ENCODE peak calls at places on chromosomes 5 and 9, in five cellular contexts. P, Z, X, W and K are unnamed samples.

GRCh38 chr5:154110054-154110453 is 71.3 kb downstream of the MFAP3 start:
- DNase-seq in W (no peak), X (no peak), P (no peak), Z (no peak), K (no peak)

GRCh38 chr5:9437741-9438240 is 108.1 kb downstream of the SEMA5A start:
- DNase-seq in Z (no peak), X (no peak), P (peak), W (no peak), K (no peak)

GRCh38 chr5:60701317-60701988 is 1.5 kb upstream of the DEPDC1B start:
- DNase-seq in X (no peak), W (no peak), P (no peak), Z (no peak), K (no peak)

GRCh38 chr5:83077662-83078261 is 415 bp downstream of the XRCC4 start:
- DNase-seq in Z (no peak), P (no peak), X (no peak), W (no peak), K (no peak)

GRCh38 chr5:60066502-60066901 is 173.0 kb upstream of the PDE4D start:
- DNase-seq in W (no peak), P (peak), X (no peak), Z (no peak), K (no peak)

GRCh38 chr9:87873607-87874319 is 8.9 kb upstream of the SPATA31E1 start:
- DNase-seq in Z (no peak), X (no peak), P (no peak), W (no peak), K (peak)

GRCh38 chr9:19122490-19123042 is 4.7 kb downstream of the PLIN2 start:
- DNase-seq in P (no peak), Z (no peak), X (no peak), W (no peak), K (no peak)

GRCh38 chr9:135023389-135023788 is 64.1 kb upstream of the OLFM1 start:
- DNase-seq in Z (no peak), P (peak), X (peak), W (no peak), K (no peak)

GRCh38 chr5:163659568-163659902 is 154.1 kb downstream of the MAT2B start:
- DNase-seq in W (no peak), Z (no peak), P (no peak), X (peak), K (no peak)

GRCh38 chr5:4511996-4512656 is 628.0 kb upstream of the ADAMTS16 start:
- DNase-seq in X (peak), Z (no peak), W (no peak), P (peak), K (peak)

GRCh38 chr5:28808967-28809810 is 1770.8 kb upstream of the CDH9 start:
- DNase-seq in X (peak), W (no peak), P (no peak), Z (no peak), K (no peak)

GRCh38 chr9:94057918-94058317 is 26.3 kb upstream of the PTPDC1 start:
- DNase-seq in Z (no peak), P (no peak), W (no peak), X (no peak), K (no peak)

GRCh38 chr5:1418921-1419280 is 26.3 kb downstream of the SLC6A3 start:
- DNase-seq in Z (no peak), P (no peak), X (no peak), W (no peak), K (no peak)

GRCh38 chr5:10578292-10578663 is 14.4 kb downstream of the ANKRD33B start:
- DNase-seq in W (no peak), P (no peak), X (no peak), Z (no peak), K (no peak)

GRCh38 chr9:34689512-34689911 is 1.6 kb downstream of the CCL19 start:
- DNase-seq in Z (no peak), P (no peak), X (no peak), W (no peak), K (no peak)

GRCh38 chr9:92476962-92477361 is 5.3 kb downstream of the ASPN start:
- DNase-seq in W (no peak), P (no peak), Z (no peak), X (no peak), K (no peak)

GRCh38 chr9:96619109-96619435 is 571 bp downstream of the CDC14B start:
- DNase-seq in P (no peak), W (no peak), Z (no peak), X (peak), K (no peak)

GRCh38 chr9:96619491-96620154 is at the start of gene CDC14B:
- DNase-seq in P (peak), W (peak), Z (peak), X (peak), K (peak)

GRCh38 chr9:96620832-96621269 is 1.2 kb upstream of the CDC14B start:
- DNase-seq in P (no peak), X (no peak), Z (no peak), W (no peak), K (no peak)

GRCh38 chr9:96621619-96622018 is 2.0 kb upstream of the CDC14B start:
- DNase-seq in X (no peak), P (peak), W (no peak), Z (no peak), K (no peak)

DNA sequence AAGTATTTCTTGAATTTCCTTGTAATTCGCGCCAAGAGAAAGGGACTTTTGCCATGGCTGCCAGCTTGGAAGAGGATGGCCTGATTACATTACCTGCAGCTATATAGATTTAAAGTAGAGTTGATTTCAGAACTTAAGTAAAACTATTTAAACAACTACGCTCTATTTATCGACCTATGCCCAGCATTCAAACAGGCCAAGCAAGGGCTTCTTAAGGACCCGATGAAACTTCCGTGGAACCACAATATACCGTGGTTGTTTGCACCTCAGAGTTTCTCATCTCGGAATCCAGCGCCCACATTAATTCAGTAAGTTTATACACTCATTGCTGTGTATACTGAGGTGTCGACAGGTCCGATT is 492 bp upstream of the CDC14B start:
- DNase-seq in W (no peak), X (no peak), P (no peak), Z (no peak), K (no peak)
- H3K4me3 ChIP-seq in W (peak), X (peak), P (peak), Z (peak), K (no peak)

GRCh38 chr5:142795246-142795645 is 25.1 kb downstream of the ARHGAP26 start:
- DNase-seq in P (no peak), Z (no peak), X (no peak), W (no peak), K (no peak)

GRCh38 chr5:142798099-142798768 is 28.1 kb downstream of the ARHGAP26 start:
- DNase-seq in W (no peak), X (no peak), P (no peak), Z (no peak), K (peak)

GRCh38 chr5:142794527-142794926 is 24.4 kb downstream of the ARHGAP26 start:
- DNase-seq in P (no peak), X (no peak), W (no peak), Z (no peak), K (no peak)

GRCh38 chr5:142796492-142797109 is 26.4 kb downstream of the ARHGAP26 start:
- DNase-seq in P (no peak), W (no peak), X (no peak), Z (no peak), K (no peak)

GRCh38 chr5:142797420-142797819 is 27.2 kb downstream of the ARHGAP26 start:
- DNase-seq in Z (no peak), W (no peak), P (no peak), X (no peak), K (no peak)
- H3K27ac ChIP-seq in Z (no peak), W (no peak), P (no peak), X (no peak), K (no peak)

DNA sequence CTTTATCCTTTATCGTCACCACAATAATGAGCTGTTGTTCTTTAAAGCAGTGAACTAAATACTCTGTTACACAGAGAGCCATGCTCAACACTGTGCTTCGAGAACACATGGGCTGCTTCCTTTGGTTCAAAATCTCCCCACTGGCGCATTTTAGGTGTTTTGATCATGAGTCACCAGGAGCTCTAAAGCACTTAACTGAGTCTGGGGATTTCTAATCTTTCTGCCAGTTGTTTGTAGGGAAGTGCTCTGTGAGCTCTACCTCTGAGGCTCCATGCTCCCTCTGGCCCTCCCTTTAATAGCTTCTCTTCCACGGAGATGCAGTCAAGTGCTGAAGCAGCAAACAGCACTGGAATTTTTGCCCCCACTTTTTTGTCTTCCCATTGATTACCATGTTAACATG is 17.0 kb downstream of the ERAP2 start:
- DNase-seq in W (no peak), Z (no peak), X (no peak), P (peak), K (no peak)
- H3K4me3 ChIP-seq in W (no peak), Z (no peak), X (no peak), P (no peak), K (no peak)

DNA sequence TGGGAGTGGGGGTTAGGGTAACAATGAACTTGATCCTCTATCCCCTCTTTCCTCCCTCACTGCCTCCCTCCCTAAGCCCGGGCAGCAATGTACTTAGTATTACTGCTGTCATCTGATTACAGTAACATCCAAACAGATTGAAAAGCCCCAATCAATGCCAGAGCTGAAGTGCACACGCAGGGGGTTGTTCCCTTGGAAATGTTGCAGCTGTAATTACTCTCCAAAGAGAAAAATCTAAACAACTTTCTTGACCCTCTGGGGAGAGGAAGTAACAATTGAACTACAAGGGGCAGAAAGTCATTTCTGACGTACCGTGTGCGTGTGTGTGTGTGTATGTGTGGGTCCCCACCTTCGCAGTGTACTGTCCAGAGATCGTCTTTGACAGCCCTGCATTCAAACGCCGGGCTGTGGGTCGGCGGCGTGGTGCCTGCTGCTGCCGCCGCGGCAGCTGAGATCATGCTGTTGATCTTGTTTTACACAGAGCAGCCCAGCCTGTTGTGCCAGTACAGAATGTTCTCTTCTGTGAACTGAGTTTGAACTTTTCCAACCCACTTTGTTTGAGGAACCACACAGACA is 66.0 kb upstream of the KLF9 start:
- DNase-seq in P (peak), X (peak), Z (peak), W (peak), K (peak)
- H3K27ac ChIP-seq in P (no peak), X (no peak), Z (peak), W (peak), K (peak)

GRCh38 chr9:71895955-71896354 is 15.0 kb downstream of the ABHD17B start:
- DNase-seq in W (no peak), P (no peak), Z (no peak), X (no peak), K (no peak)

GRCh38 chr9:71897573-71897972 is 13.4 kb downstream of the ABHD17B start:
- DNase-seq in W (no peak), Z (no peak), X (no peak), P (no peak), K (no peak)

GRCh38 chr9:71896762-71897161 is 14.2 kb downstream of the ABHD17B start:
- DNase-seq in X (no peak), P (no peak), W (no peak), Z (no peak), K (no peak)

GRCh38 chr9:71891557-71892189 is 19.3 kb downstream of the ABHD17B start:
- DNase-seq in Z (no peak), W (no peak), X (no peak), P (no peak), K (no peak)

GRCh38 chr9:71895122-71895521 is 15.9 kb downstream of the ABHD17B start:
- DNase-seq in Z (no peak), W (no peak), X (no peak), P (no peak), K (no peak)
- H3K4me3 ChIP-seq in Z (no peak), W (no peak), X (no peak), P (no peak), K (no peak)

GRCh38 chr5:33309076-33309475 is 131.7 kb upstream of the TARS1 start:
- DNase-seq in X (no peak), Z (no peak), W (no peak), P (no peak), K (no peak)

GRCh38 chr5:33311893-33312292 is 128.9 kb upstream of the TARS1 start:
- DNase-seq in W (no peak), X (no peak), P (peak), Z (no peak), K (no peak)

GRCh38 chr5:33310471-33310870 is 130.3 kb upstream of the TARS1 start:
- DNase-seq in W (no peak), X (no peak), Z (no peak), P (peak), K (no peak)

GRCh38 chr5:33312631-33313030 is 128.1 kb upstream of the TARS1 start:
- DNase-seq in W (no peak), X (no peak), Z (no peak), P (no peak), K (no peak)

GRCh38 chr5:33309780-33310345 is 130.9 kb upstream of the TARS1 start:
- DNase-seq in X (no peak), Z (no peak), P (no peak), W (no peak), K (no peak)
- H3K27ac ChIP-seq in X (peak), Z (no peak), P (peak), W (no peak), K (no peak)